ENCODE peak calls at places on chromosomes 13 and 19, in ten cellular contexts. One of them, this sample, is unnamed.

GRCh38 chr13:113428871-113429607 is 24.2 kb downstream of the ADPRHL1 start:
- DNase-seq in HFF-Myc: no peak
- DNase-seq in AG09309: no peak
- DNase-seq in astrocyte of the spinal cord: no peak
- DNase-seq in OCI-LY7: no peak
- DNase-seq in stomach: no peak
- DNase-seq in kidney epithelial cell: no peak
- DNase-seq in neural crest cell: no peak
- DNase-seq in lower lobe of right lung: no peak
- DNase-seq in A549: no peak
- DNase-seq in this sample: no peak

GRCh38 chr19:39557791-39558622 is 18.0 kb upstream of the EID2 start:
- DNase-seq in neural crest cell: no peak
- DNase-seq in AG09309: no peak
- DNase-seq in OCI-LY7: peak; percentile 12
- DNase-seq in HFF-Myc: no peak
- DNase-seq in stomach: no peak
- DNase-seq in A549: no peak
- DNase-seq in astrocyte of the spinal cord: peak; percentile 6
- DNase-seq in kidney epithelial cell: no peak
- DNase-seq in lower lobe of right lung: no peak
- DNase-seq in this sample: peak; percentile 78

GRCh38 chr13:56247692-56248091 is 893.0 kb upstream of the PRR20A start:
- DNase-seq in kidney epithelial cell: no peak
- DNase-seq in A549: no peak
- DNase-seq in OCI-LY7: no peak
- DNase-seq in stomach: no peak
- DNase-seq in neural crest cell: no peak
- DNase-seq in AG09309: no peak
- DNase-seq in lower lobe of right lung: no peak
- DNase-seq in HFF-Myc: no peak
- DNase-seq in astrocyte of the spinal cord: no peak
- DNase-seq in this sample: no peak

GRCh38 chr19:35013820-35014754 is 14.0 kb downstream of the GRAMD1A start:
- DNase-seq in A549: no peak
- DNase-seq in neural crest cell: no peak
- DNase-seq in kidney epithelial cell: no peak
- DNase-seq in stomach: no peak
- DNase-seq in HFF-Myc: no peak
- DNase-seq in astrocyte of the spinal cord: no peak
- DNase-seq in AG09309: no peak
- DNase-seq in lower lobe of right lung: no peak
- DNase-seq in OCI-LY7: no peak
- DNase-seq in this sample: peak; percentile 47

GRCh38 chr13:20952838-20953237 is 50.3 kb upstream of the XPO4 start:
- DNase-seq in OCI-LY7: no peak
- DNase-seq in neural crest cell: no peak
- DNase-seq in A549: no peak
- DNase-seq in lower lobe of right lung: no peak
- DNase-seq in stomach: no peak
- DNase-seq in AG09309: no peak
- DNase-seq in HFF-Myc: no peak
- DNase-seq in kidney epithelial cell: no peak
- DNase-seq in astrocyte of the spinal cord: no peak
- DNase-seq in this sample: no peak

GRCh38 chr13:109883181-109884180 is 97.1 kb upstream of the IRS2 start:
- DNase-seq in A549: no peak
- DNase-seq in OCI-LY7: no peak
- DNase-seq in astrocyte of the spinal cord: no peak
- DNase-seq in AG09309: no peak
- DNase-seq in HFF-Myc: no peak
- DNase-seq in stomach: no peak
- DNase-seq in neural crest cell: no peak
- DNase-seq in kidney epithelial cell: no peak
- DNase-seq in lower lobe of right lung: no peak
- DNase-seq in this sample: no peak

GRCh38 chr19:28061111-28061510 is 1151.8 kb downstream of the UQCRFS1 start:
- DNase-seq in stomach: no peak
- DNase-seq in lower lobe of right lung: no peak
- DNase-seq in kidney epithelial cell: no peak
- DNase-seq in HFF-Myc: no peak
- DNase-seq in astrocyte of the spinal cord: no peak
- DNase-seq in AG09309: no peak
- DNase-seq in A549: no peak
- DNase-seq in OCI-LY7: no peak
- DNase-seq in neural crest cell: no peak
- DNase-seq in this sample: no peak

GRCh38 chr19:45113628-45114027 is 20.6 kb downstream of the PPP1R37 start:
- DNase-seq in stomach: peak; percentile 76
- DNase-seq in A549: no peak
- DNase-seq in kidney epithelial cell: no peak
- DNase-seq in HFF-Myc: no peak
- DNase-seq in lower lobe of right lung: no peak
- DNase-seq in astrocyte of the spinal cord: no peak
- DNase-seq in neural crest cell: no peak
- DNase-seq in AG09309: no peak
- DNase-seq in OCI-LY7: no peak
- DNase-seq in this sample: no peak

GRCh38 chr13:44352671-44353070 is 21.0 kb upstream of the SERP2 start:
- DNase-seq in kidney epithelial cell: no peak
- DNase-seq in lower lobe of right lung: no peak
- DNase-seq in astrocyte of the spinal cord: no peak
- DNase-seq in neural crest cell: no peak
- DNase-seq in OCI-LY7: no peak
- DNase-seq in A549: no peak
- DNase-seq in stomach: no peak
- DNase-seq in AG09309: no peak
- DNase-seq in HFF-Myc: no peak
- DNase-seq in this sample: no peak

GRCh38 chr19:33894787-33895186 is 98.1 kb downstream of the KCTD15 start:
- DNase-seq in neural crest cell: no peak
- DNase-seq in kidney epithelial cell: no peak
- DNase-seq in astrocyte of the spinal cord: no peak
- DNase-seq in stomach: no peak
- DNase-seq in HFF-Myc: no peak
- DNase-seq in OCI-LY7: no peak
- DNase-seq in lower lobe of right lung: no peak
- DNase-seq in AG09309: no peak
- DNase-seq in A549: no peak
- DNase-seq in this sample: no peak

GRCh38 chr13:79749985-79750551 is 269.1 kb downstream of the NDFIP2 start:
- DNase-seq in OCI-LY7: no peak
- DNase-seq in kidney epithelial cell: peak; percentile 95
- DNase-seq in astrocyte of the spinal cord: peak; percentile 96
- DNase-seq in lower lobe of right lung: peak; percentile 63
- DNase-seq in neural crest cell: no peak
- DNase-seq in A549: no peak
- DNase-seq in AG09309: peak; percentile 97
- DNase-seq in stomach: no peak
- DNase-seq in HFF-Myc: peak; percentile 85
- DNase-seq in this sample: no peak

GRCh38 chr13:67614577-67614976 is 384.4 kb upstream of the PCDH9 start:
- DNase-seq in HFF-Myc: no peak
- DNase-seq in astrocyte of the spinal cord: no peak
- DNase-seq in lower lobe of right lung: no peak
- DNase-seq in neural crest cell: no peak
- DNase-seq in kidney epithelial cell: no peak
- DNase-seq in A549: no peak
- DNase-seq in stomach: no peak
- DNase-seq in AG09309: no peak
- DNase-seq in OCI-LY7: no peak
- DNase-seq in this sample: no peak

GRCh38 chr13:28423010-28423409 is 71.9 kb downstream of the FLT1 start:
- DNase-seq in stomach: no peak
- DNase-seq in HFF-Myc: no peak
- DNase-seq in AG09309: no peak
- DNase-seq in OCI-LY7: peak; percentile 56
- DNase-seq in neural crest cell: no peak
- DNase-seq in lower lobe of right lung: peak; percentile 75
- DNase-seq in kidney epithelial cell: no peak
- DNase-seq in astrocyte of the spinal cord: no peak
- DNase-seq in A549: no peak
- DNase-seq in this sample: peak; percentile 84

GRCh38 chr13:71396149-71396548 is 470.9 kb downstream of the DACH1 start:
- DNase-seq in astrocyte of the spinal cord: no peak
- DNase-seq in neural crest cell: no peak
- DNase-seq in A549: no peak
- DNase-seq in stomach: no peak
- DNase-seq in lower lobe of right lung: no peak
- DNase-seq in AG09309: no peak
- DNase-seq in kidney epithelial cell: no peak
- DNase-seq in HFF-Myc: no peak
- DNase-seq in OCI-LY7: no peak
- DNase-seq in this sample: no peak

GRCh38 chr13:31408927-31409326 is 209.2 kb downstream of the B3GLCT start:
- DNase-seq in HFF-Myc: no peak
- DNase-seq in neural crest cell: no peak
- DNase-seq in kidney epithelial cell: no peak
- DNase-seq in AG09309: no peak
- DNase-seq in lower lobe of right lung: no peak
- DNase-seq in OCI-LY7: no peak
- DNase-seq in astrocyte of the spinal cord: no peak
- DNase-seq in stomach: no peak
- DNase-seq in A549: no peak
- DNase-seq in this sample: no peak

GRCh38 chr13:31413531-31413930 is 213.8 kb downstream of the B3GLCT start:
- DNase-seq in kidney epithelial cell: no peak
- DNase-seq in stomach: no peak
- DNase-seq in astrocyte of the spinal cord: no peak
- DNase-seq in AG09309: no peak
- DNase-seq in A549: no peak
- DNase-seq in lower lobe of right lung: no peak
- DNase-seq in OCI-LY7: no peak
- DNase-seq in neural crest cell: no peak
- DNase-seq in HFF-Myc: no peak
- DNase-seq in this sample: no peak

GRCh38 chr13:31409678-31410356 is 210.0 kb downstream of the B3GLCT start:
- DNase-seq in lower lobe of right lung: no peak
- DNase-seq in HFF-Myc: no peak
- DNase-seq in stomach: no peak
- DNase-seq in astrocyte of the spinal cord: peak; percentile 10
- DNase-seq in kidney epithelial cell: no peak
- DNase-seq in AG09309: no peak
- DNase-seq in OCI-LY7: peak; percentile 78
- DNase-seq in A549: no peak
- DNase-seq in neural crest cell: no peak
- DNase-seq in this sample: no peak
- TF ChIP-seq CTCF in lower lobe of right lung: no peak
- TF ChIP-seq CTCF in HFF-Myc: no peak
- TF ChIP-seq CTCF in stomach: no peak
- TF ChIP-seq CTCF in astrocyte of the spinal cord: peak; percentile 30
- TF ChIP-seq CTCF in kidney epithelial cell: peak; percentile 12
- TF ChIP-seq CTCF in AG09309: peak; percentile 32
- TF ChIP-seq CTCF in OCI-LY7: peak; percentile 78
- TF ChIP-seq CTCF in A549: no peak
- TF ChIP-seq CTCF in neural crest cell: peak; percentile 33
- TF ChIP-seq CTCF in this sample: no peak

GRCh38 chr13:84812789-84813188 is 930.5 kb upstream of the SLITRK1 start:
- DNase-seq in OCI-LY7: no peak
- DNase-seq in neural crest cell: no peak
- DNase-seq in AG09309: no peak
- DNase-seq in A549: no peak
- DNase-seq in HFF-Myc: no peak
- DNase-seq in lower lobe of right lung: no peak
- DNase-seq in stomach: no peak
- DNase-seq in kidney epithelial cell: no peak
- DNase-seq in astrocyte of the spinal cord: no peak
- DNase-seq in this sample: no peak

GRCh38 chr13:84810781-84811180 is 928.5 kb upstream of the SLITRK1 start:
- DNase-seq in OCI-LY7: no peak
- DNase-seq in neural crest cell: no peak
- DNase-seq in lower lobe of right lung: no peak
- DNase-seq in AG09309: no peak
- DNase-seq in stomach: no peak
- DNase-seq in astrocyte of the spinal cord: no peak
- DNase-seq in A549: no peak
- DNase-seq in kidney epithelial cell: no peak
- DNase-seq in HFF-Myc: no peak
- DNase-seq in this sample: no peak

GRCh38 chr13:84816567-84817133 is 934.4 kb upstream of the SLITRK1 start:
- DNase-seq in A549: no peak
- DNase-seq in stomach: no peak
- DNase-seq in HFF-Myc: no peak
- DNase-seq in OCI-LY7: no peak
- DNase-seq in astrocyte of the spinal cord: no peak
- DNase-seq in AG09309: no peak
- DNase-seq in lower lobe of right lung: no peak
- DNase-seq in kidney epithelial cell: no peak
- DNase-seq in neural crest cell: no peak
- DNase-seq in this sample: no peak

GRCh38 chr13:84812078-84812477 is 929.8 kb upstream of the SLITRK1 start:
- DNase-seq in HFF-Myc: no peak
- DNase-seq in A549: no peak
- DNase-seq in neural crest cell: no peak
- DNase-seq in stomach: no peak
- DNase-seq in OCI-LY7: no peak
- DNase-seq in kidney epithelial cell: no peak
- DNase-seq in lower lobe of right lung: no peak
- DNase-seq in astrocyte of the spinal cord: no peak
- DNase-seq in AG09309: no peak
- DNase-seq in this sample: no peak
- TF ChIP-seq CTCF in HFF-Myc: no peak
- TF ChIP-seq CTCF in A549: no peak
- TF ChIP-seq CTCF in neural crest cell: no peak
- TF ChIP-seq CTCF in stomach: no peak
- TF ChIP-seq CTCF in OCI-LY7: no peak
- TF ChIP-seq CTCF in kidney epithelial cell: no peak
- TF ChIP-seq CTCF in lower lobe of right lung: no peak
- TF ChIP-seq CTCF in astrocyte of the spinal cord: no peak
- TF ChIP-seq CTCF in AG09309: no peak
- TF ChIP-seq CTCF in this sample: no peak

DNA sequence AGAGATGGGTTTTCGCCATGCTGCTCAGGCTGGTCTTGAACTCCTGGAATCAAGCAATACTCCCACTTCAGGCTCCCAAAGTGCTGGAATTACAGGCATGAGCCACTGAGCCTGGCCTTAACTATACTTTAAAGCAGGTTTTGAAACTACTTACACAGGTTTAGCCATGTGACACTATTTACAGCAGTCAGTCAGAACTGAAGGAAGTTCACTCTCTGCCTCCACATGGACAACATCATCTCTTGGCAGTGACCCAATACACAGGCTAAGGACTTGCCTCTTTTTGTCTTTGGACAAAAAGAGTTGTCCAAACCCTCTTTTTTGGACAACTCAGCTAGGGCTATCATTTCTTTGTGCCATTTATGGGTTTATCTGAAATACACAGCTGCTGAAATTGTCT is 89.0 kb upstream of the CLDN10 start:
- DNase-seq in AG09309: no peak
- DNase-seq in HFF-Myc: peak; percentile 17
- DNase-seq in stomach: no peak
- DNase-seq in kidney epithelial cell: no peak
- DNase-seq in neural crest cell: no peak
- DNase-seq in astrocyte of the spinal cord: no peak
- DNase-seq in A549: no peak
- DNase-seq in lower lobe of right lung: no peak
- DNase-seq in OCI-LY7: no peak
- DNase-seq in this sample: peak; percentile 30
- TF ChIP-seq CTCF in AG09309: no peak
- TF ChIP-seq CTCF in HFF-Myc: no peak
- TF ChIP-seq CTCF in stomach: no peak
- TF ChIP-seq CTCF in kidney epithelial cell: no peak
- TF ChIP-seq CTCF in neural crest cell: no peak
- TF ChIP-seq CTCF in astrocyte of the spinal cord: no peak
- TF ChIP-seq CTCF in A549: no peak
- TF ChIP-seq CTCF in lower lobe of right lung: no peak
- TF ChIP-seq CTCF in OCI-LY7: no peak
- TF ChIP-seq CTCF in this sample: no peak

GRCh38 chr13:46796515-46797467 is at the start of gene ESD:
- DNase-seq in A549: peak; percentile 62
- DNase-seq in astrocyte of the spinal cord: peak; percentile 95
- DNase-seq in kidney epithelial cell: peak; percentile 66
- DNase-seq in HFF-Myc: peak; percentile 73
- DNase-seq in stomach: peak; percentile 93
- DNase-seq in AG09309: peak; percentile 52
- DNase-seq in neural crest cell: peak; percentile 87
- DNase-seq in lower lobe of right lung: peak; percentile 96
- DNase-seq in OCI-LY7: peak; percentile 83
- DNase-seq in this sample: peak; percentile 93
- TF ChIP-seq CTCF in A549: no peak
- TF ChIP-seq CTCF in astrocyte of the spinal cord: peak; percentile 1
- TF ChIP-seq CTCF in kidney epithelial cell: no peak
- TF ChIP-seq CTCF in HFF-Myc: no peak
- TF ChIP-seq CTCF in stomach: no peak
- TF ChIP-seq CTCF in AG09309: no peak
- TF ChIP-seq CTCF in neural crest cell: peak; percentile 7
- TF ChIP-seq CTCF in lower lobe of right lung: no peak
- TF ChIP-seq CTCF in OCI-LY7: no peak
- TF ChIP-seq CTCF in this sample: no peak

This sample was measured in GM12865.